ENCODE peak calls at places on chromosome 6, in six cellular contexts. R is colonic mucosa, J is mesenchymal stem cell, B is mammary epithelial cell, K is endodermal cell, Q is fibroblast of lung. M is an unnamed sample.

GRCh38 chr6:26065952-26066380 is 21.3 kb upstream of the HFE start:
- DNase-seq in Q (peak; percentile 87), R (peak; percentile 81), B (peak; percentile 72), K (peak; percentile 74), J (peak; percentile 86), M (peak; percentile 94)

GRCh38 chr6:3616565-3617176 is 134.8 kb downstream of the PXDC1 start:
- DNase-seq in Q (no peak), J (no peak), R (no peak), B (no peak), K (peak; percentile 40), M (no peak)

GRCh38 chr6:146650799-146651481 is 52.2 kb downstream of the ADGB start:
- DNase-seq in B (peak; percentile 25), J (no peak), R (no peak), Q (no peak), K (no peak), M (peak; percentile 13)

GRCh38 chr6:142800240-142800639 is 144.7 kb downstream of the HIVEP2 start:
- DNase-seq in K (no peak), Q (no peak), B (no peak), J (no peak), R (no peak), M (no peak)

GRCh38 chr6:41462980-41463930 is 82.9 kb upstream of the FOXP4 start:
- DNase-seq in K (no peak), Q (peak; percentile 70), R (peak; percentile 66), J (peak; percentile 72), B (peak; percentile 39), M (peak; percentile 55)

GRCh38 chr6:235763-236360 is 56.4 kb upstream of the DUSP22 start:
- DNase-seq in R (no peak), J (peak; percentile 74), Q (peak; percentile 78), K (peak; percentile 44), B (peak; percentile 19), M (peak; percentile 79)

GRCh38 chr6:89082439-89082838 is 1.9 kb downstream of the PNRC1 start:
- DNase-seq in R (peak; percentile 33), B (peak; percentile 66), K (no peak), Q (peak; percentile 47), J (peak; percentile 55), M (peak; percentile 51)

GRCh38 chr6:124870611-124871201 is 91.5 kb upstream of the RNF217 start:
- DNase-seq in B (peak; percentile 12), R (no peak), K (no peak), J (peak; percentile 46), Q (peak; percentile 73), M (peak; percentile 79)

GRCh38 chr6:72084992-72085569 is 198.7 kb downstream of the RIMS1 start:
- DNase-seq in J (peak; percentile 22), K (no peak), Q (peak; percentile 47), B (no peak), R (no peak), M (peak; percentile 76)

GRCh38 chr6:3307436-3307835 is 48.7 kb downstream of the PSMG4 start:
- DNase-seq in B (no peak), J (no peak), Q (no peak), K (peak; percentile 21), R (no peak), M (no peak)

GRCh38 chr6:43455034-43455747 is at the start of gene DLK2:
- DNase-seq in R (no peak), Q (no peak), B (no peak), J (no peak), K (no peak), M (peak; percentile 59)

GRCh38 chr6:64664480-64664879 is 1028.9 kb downstream of the PHF3 start:
- DNase-seq in K (no peak), J (no peak), R (no peak), Q (no peak), B (no peak), M (no peak)

GRCh38 chr6:32941412-32941784 is 570 bp upstream of the HLA-DMB start:
- DNase-seq in K (no peak), B (no peak), Q (no peak), R (no peak), J (no peak), M (no peak)

GRCh38 chr6:157021267-157022021 is 244.3 kb downstream of the ARID1B start:
- DNase-seq in R (peak; percentile 93), Q (peak; percentile 90), K (peak; percentile 94), B (peak; percentile 84), J (peak; percentile 90), M (peak; percentile 92)

GRCh38 chr6:133337312-133337711 is 96.2 kb downstream of the EYA4 start:
- DNase-seq in B (no peak), R (no peak), Q (peak; percentile 87), K (no peak), J (peak; percentile 56), M (peak; percentile 52)

GRCh38 chr6:158769696-158770446 is 49.3 kb downstream of the EZR start:
- DNase-seq in K (no peak), B (no peak), J (no peak), R (no peak), Q (no peak), M (no peak)

GRCh38 chr6:2763345-2763841 is 1.8 kb upstream of the WRNIP1 start:
- DNase-seq in K (no peak), Q (no peak), R (peak; percentile 30), J (no peak), B (no peak), M (no peak)

GRCh38 chr6:148925701-148926100 is 178.9 kb downstream of the UST start:
- DNase-seq in R (no peak), K (no peak), B (no peak), J (peak; percentile 10), Q (no peak), M (no peak)

GRCh38 chr6:148927581-148927980 is 180.8 kb downstream of the UST start:
- DNase-seq in R (no peak), B (no peak), J (no peak), K (no peak), Q (no peak), M (no peak)

GRCh38 chr6:148926478-148926877 is 179.6 kb downstream of the UST start:
- DNase-seq in J (no peak), B (no peak), Q (no peak), R (no peak), K (no peak), M (peak; percentile 16)

GRCh38 chr6:148928811-148929210 is 182.0 kb downstream of the UST start:
- DNase-seq in J (no peak), Q (no peak), B (no peak), K (no peak), R (no peak), M (no peak)

DNA sequence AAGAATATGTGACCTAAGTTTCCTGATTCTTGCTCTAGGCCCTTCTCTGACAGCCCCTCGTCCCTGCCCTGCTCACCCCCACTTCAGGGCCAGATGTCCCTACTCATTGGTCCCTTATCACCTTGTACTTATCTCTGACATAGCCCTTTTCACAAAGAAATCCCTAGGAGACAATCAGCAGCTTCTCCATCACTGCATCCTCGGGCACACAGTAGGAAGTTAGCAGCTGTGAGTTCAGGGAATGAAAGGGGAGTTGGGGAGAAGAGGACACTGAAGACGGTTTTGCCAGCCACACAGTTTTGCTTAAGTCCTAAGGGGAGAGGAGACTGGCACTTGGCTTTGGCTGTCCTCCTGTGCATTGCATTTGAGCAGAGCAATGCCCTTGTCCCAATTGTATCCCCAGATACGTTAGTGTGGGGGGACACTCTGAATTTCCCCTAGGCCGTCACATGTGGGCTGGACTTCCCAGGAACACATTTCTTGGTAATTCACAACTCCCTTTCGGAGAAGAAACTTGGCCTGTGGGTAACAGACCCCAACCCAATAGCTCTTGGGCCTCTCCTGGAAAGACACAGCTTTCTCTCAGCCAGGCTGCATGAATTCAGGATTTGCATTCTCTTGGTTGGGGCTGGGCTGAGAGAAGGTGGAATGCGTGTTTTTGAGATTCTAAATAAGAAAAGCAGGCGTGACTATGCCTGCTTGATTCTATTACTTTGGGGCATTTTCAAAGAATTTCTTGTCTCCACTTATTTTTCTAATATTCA is 177.6 kb downstream of the UST start:
- DNase-seq in K (peak; percentile 67), Q (no peak), R (no peak), J (no peak), B (no peak), M (no peak)
- H3K9ac ChIP-seq in K (no peak overlapping the region), Q (no peak overlapping the region), R (no peak overlapping the region), J (no peak overlapping the region), B (no peak overlapping the region), M (no peak overlapping the region)

GRCh38 chr6:30964075-30964474 is 19.4 kb upstream of the MUC21 start:
- DNase-seq in R (no peak), J (no peak), B (no peak), Q (no peak), K (no peak), M (no peak)

GRCh38 chr6:30965140-30965601 is 18.3 kb upstream of the MUC21 start:
- DNase-seq in Q (no peak), K (no peak), J (no peak), R (no peak), B (no peak), M (no peak)

GRCh38 chr6:30966154-30966553 is 17.4 kb upstream of the MUC21 start:
- DNase-seq in J (no peak), R (no peak), Q (no peak), K (no peak), B (no peak), M (no peak)

GRCh38 chr6:30962716-30963115 is 20.8 kb upstream of the MUC21 start:
- DNase-seq in K (no peak), J (no peak), B (no peak), R (no peak), Q (no peak), M (no peak)

DNA sequence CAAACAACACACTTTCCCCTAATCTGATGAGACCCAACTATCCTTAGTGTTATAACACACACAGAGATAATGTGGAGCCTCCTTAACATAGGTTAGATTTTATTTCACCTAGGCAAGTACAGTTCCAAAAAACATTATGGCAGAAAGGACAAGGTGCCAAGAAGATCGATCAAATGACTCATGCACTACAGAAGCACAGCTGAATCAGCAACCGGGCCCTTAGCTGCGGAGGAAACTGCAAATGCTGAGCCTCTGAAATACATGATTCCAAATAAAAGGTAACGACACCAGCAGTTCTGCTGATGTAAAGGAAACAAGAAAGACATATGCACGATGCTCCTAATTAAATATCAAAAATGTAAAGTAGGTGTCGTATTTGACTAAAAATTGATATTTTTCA is 19.9 kb upstream of the MUC21 start:
- DNase-seq in B (no peak), K (no peak), R (no peak), Q (peak; percentile 51), J (no peak), M (no peak)
- H3K9ac ChIP-seq in B (no peak overlapping the region), K (no peak overlapping the region), R (no peak overlapping the region), Q (no peak overlapping the region), J (no peak overlapping the region), M (no peak overlapping the region)

GRCh38 chr6:83365931-83366330 is 64.9 kb downstream of the ME1 start:
- DNase-seq in J (no peak), K (no peak), Q (peak; percentile 90), B (no peak), R (no peak), M (peak; percentile 52)
- H3K9ac ChIP-seq in J (no peak overlapping the region), K (no peak overlapping the region), Q (no peak overlapping the region), B (no peak overlapping the region), R (no peak overlapping the region), M (no peak overlapping the region)

DNA sequence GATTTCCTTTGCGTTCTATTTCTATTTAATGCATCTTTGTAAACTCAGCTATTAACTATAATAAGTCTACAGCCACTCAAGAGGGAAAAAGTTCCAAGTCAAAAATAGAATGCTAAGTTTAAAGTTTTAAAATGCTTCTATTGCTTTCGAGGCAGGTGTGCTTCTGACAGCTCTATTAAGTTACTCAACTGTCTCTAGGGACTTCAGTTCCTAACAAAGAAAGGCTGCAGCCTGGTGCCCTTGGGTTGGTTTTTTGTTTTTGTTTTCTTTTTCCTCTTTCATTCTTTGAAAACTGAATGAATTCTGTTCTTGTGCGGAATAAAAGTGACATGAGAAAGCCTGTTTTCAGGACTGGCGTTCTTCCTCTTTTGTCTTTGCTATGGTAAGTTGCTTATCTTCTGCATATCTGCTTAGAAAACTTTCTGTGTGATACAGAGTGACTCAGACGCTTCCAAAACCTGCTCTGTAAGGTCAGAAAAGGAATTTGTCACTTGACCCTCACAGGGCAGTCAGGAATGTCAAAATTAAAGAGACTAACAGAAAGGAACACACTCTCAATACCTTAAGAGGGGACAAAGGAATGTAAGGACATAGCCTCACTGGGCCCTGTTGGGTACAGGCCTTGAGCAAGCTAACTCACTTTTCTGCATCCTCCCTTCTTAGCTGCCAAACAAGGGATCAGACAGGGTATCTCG is 56.1 kb upstream of the NHSL1 start:
- DNase-seq in K (peak; percentile 78), R (no peak), Q (no peak), B (peak; percentile 35), J (peak; percentile 49), M (no peak)
- H3K9ac ChIP-seq in K (peak overlapping the region; percentile 36), R (no peak overlapping the region), Q (no peak overlapping the region), B (no peak overlapping the region), J (no peak overlapping the region), M (no peak overlapping the region)